ENCODE peak calls at places on chromosomes 16 and 17, in four cellular contexts. J, I, F and A are unnamed samples.

GRCh38 chr17:45828171-45829133 is 16.2 kb upstream of the SPPL2C start:
- DNase-seq in J (no peak), F (peak; percentile 44), I (no peak), A (no peak)

GRCh38 chr17:41464682-41465081 is 2.5 kb downstream of the KRT32 start:
- DNase-seq in F (peak; percentile 95), J (peak; percentile 50), I (peak; percentile 96), A (peak; percentile 74)

GRCh38 chr16:80680839-80681238 is 123.6 kb downstream of the CDYL2 start:
- DNase-seq in F (no peak), I (no peak), J (no peak), A (no peak)

GRCh38 chr17:7081341-7082062 is 1.5 kb upstream of the CLEC10A start:
- DNase-seq in J (no peak), F (no peak), I (no peak), A (no peak)

GRCh38 chr17:82978354-82978753 is 101.1 kb upstream of the METRNL start:
- DNase-seq in J (no peak), I (no peak), F (no peak), A (no peak)

GRCh38 chr17:53570731-53571130 is 252.0 kb upstream of the KIF2B start:
- DNase-seq in I (no peak), F (no peak), J (no peak), A (no peak)

GRCh38 chr17:3974980-3975379 is 10.7 kb upstream of the ATP2A3 start:
- DNase-seq in F (no peak), J (no peak), I (no peak), A (no peak)

GRCh38 chr17:39699818-39700147 is at the start of gene ERBB2:
- DNase-seq in F (peak; percentile 87), I (peak; percentile 75), J (peak; percentile 92), A (peak; percentile 100)

GRCh38 chr17:78517421-78517820 is 59.8 kb downstream of the DNAH17 start:
- DNase-seq in I (peak; percentile 57), F (no peak), J (no peak), A (no peak)

GRCh38 chr17:51004249-51004648 is 116.4 kb downstream of the SPAG9 start:
- DNase-seq in J (no peak), I (no peak), F (no peak), A (no peak)

GRCh38 chr17:56121661-56122060 is 31.6 kb upstream of the ANKFN1 start:
- DNase-seq in F (no peak), I (no peak), J (no peak), A (no peak)

GRCh38 chr17:44308320-44308818 is at the start of gene RUNDC3A:
- DNase-seq in F (peak; percentile 96), I (peak; percentile 70), J (peak; percentile 80), A (peak; percentile 95)

DNA sequence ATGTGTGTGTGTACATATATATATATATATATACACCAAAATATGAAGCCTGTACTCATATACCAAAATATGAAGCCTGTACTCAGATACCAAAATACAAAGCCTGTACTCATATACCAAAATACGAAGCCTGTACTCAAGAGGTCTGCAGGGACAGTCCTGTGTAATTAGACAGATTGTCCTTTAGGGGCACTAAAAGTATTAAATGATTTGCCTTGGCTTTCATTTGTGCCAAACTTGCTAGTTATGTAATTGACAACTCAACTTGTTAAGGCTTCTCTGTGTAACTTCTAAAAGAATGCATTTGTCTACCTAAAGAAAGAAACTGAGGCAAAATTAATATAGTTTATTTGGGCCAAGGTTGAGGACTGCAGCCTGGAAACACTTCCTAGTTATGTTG is 30.8 kb upstream of the DHX40 start:
- DNase-seq in I (no peak), F (no peak), J (peak; percentile 43), A (no peak)
- TF ChIP-seq CTCF in I (peak; percentile 11), F (peak; percentile 14), J (peak; percentile 16), A (no peak)

DNA sequence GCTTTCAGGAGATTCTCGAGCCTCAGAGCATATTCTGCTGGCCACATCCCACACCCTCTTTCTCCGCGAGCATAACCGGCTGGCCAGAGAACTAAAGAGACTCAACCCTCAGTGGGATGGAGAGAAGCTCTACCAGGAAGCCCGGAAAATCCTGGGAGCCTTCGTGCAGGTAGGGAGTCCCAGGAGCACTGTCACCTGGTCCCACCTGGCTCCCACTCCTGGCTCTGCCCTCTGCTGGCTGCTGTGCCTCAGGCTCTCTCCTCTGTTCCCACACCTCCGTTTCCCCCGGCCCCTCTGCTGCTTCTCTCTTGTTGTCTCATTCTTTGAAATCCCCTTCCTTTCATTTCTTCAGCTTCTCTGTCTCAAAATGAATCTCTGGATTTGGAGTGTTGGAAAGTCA is 16.4 kb downstream of the LPO start:
- DNase-seq in F (no peak), I (no peak), J (no peak), A (peak; percentile 25)
- TF ChIP-seq CTCF in F (no peak), I (no peak), J (peak; percentile 10), A (no peak)

GRCh38 chr17:65260626-65261025 is 123.5 kb downstream of the RGS9 start:
- DNase-seq in I (no peak), F (no peak), J (no peak), A (no peak)
- TF ChIP-seq CTCF in I (no peak), F (no peak), J (no peak), A (no peak)

GRCh38 chr17:13943859-13944258 is 125.4 kb upstream of the COX10 start:
- DNase-seq in J (no peak), F (no peak), I (no peak), A (no peak)

GRCh38 chr17:13941781-13942180 is 127.5 kb upstream of the COX10 start:
- DNase-seq in F (no peak), J (no peak), I (no peak), A (no peak)

GRCh38 chr17:13939222-13939621 is 130.1 kb upstream of the COX10 start:
- DNase-seq in I (no peak), F (no peak), J (no peak), A (no peak)

DNA sequence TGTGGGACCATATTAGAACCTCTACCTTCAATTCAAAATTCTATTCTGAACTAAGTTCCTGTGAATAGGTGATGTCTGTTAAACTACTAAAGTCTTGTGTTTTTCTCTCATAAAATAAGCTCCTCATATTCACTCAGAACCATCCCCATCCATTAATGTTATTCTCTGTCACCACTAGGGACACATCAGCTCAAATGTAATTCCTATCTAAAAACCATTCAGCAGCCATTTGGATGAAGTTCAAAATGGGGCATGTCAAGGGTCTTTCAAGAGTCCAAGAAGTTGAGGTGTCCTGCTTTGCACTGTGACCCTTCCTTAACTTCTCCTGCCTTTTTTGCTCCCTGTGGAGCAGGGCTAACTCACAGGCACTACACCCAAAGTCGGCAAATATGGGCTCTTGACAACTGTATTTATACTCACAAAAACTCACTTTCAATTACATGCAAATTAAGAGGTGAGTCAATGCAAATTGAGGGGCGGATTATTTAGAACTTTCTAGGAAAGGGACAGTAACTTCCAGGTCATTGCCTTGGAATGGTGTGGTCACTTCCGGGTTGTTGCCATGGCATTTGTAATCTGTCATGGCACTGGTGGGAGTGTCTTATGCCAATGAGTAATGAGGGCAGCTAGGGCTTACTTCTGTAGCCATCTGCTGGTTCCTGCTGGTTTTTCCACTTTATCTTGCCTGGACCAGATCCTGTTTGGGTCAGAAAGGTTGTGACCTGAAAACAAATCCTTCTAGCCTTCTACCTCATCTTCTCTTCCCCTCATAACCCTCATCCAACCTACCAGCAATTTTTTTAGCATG is 128.2 kb upstream of the COX10 start:
- DNase-seq in J (peak; percentile 78), I (peak; percentile 15), F (peak; percentile 21), A (no peak)
- TF ChIP-seq CTCF in J (no peak), I (peak; percentile 4), F (no peak), A (no peak)

DNA sequence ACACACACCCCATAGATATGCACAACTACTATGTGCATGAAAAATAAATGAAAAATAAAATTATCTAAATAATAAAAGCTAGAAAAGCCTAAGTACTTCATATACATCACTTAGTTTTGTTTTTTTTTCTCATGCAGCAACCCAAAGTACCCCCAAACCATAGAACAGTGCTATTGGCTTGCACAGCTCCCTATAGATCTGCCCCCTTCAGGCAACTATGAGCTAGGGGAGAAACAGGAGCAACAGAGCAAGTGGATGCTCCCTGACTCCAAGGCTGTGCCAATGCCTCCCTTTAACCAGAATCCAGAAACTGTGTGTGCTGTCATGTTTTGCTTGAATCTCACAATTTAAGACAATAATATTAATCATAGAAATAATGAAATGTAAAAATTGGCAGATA is 605.5 kb downstream of the TOX3 start:
- DNase-seq in J (no peak), I (no peak), F (no peak), A (no peak)
- TF ChIP-seq CTCF in J (no peak), I (no peak), F (no peak), A (no peak)

GRCh38 chr16:73051903-73052302 is 4.0 kb upstream of the ZFHX3 start:
- DNase-seq in I (peak; percentile 40), F (no peak), J (no peak), A (no peak)

GRCh38 chr16:73049051-73049910 is 1.4 kb upstream of the ZFHX3 start:
- DNase-seq in F (no peak), J (no peak), I (no peak), A (no peak)

GRCh38 chr16:73051216-73051615 is 3.3 kb upstream of the ZFHX3 start:
- DNase-seq in F (no peak), I (no peak), J (no peak), A (no peak)

GRCh38 chr16:73048292-73049050 is 543 bp upstream of the ZFHX3 start:
- DNase-seq in J (peak; percentile 69), I (peak; percentile 43), F (no peak), A (no peak)

DNA sequence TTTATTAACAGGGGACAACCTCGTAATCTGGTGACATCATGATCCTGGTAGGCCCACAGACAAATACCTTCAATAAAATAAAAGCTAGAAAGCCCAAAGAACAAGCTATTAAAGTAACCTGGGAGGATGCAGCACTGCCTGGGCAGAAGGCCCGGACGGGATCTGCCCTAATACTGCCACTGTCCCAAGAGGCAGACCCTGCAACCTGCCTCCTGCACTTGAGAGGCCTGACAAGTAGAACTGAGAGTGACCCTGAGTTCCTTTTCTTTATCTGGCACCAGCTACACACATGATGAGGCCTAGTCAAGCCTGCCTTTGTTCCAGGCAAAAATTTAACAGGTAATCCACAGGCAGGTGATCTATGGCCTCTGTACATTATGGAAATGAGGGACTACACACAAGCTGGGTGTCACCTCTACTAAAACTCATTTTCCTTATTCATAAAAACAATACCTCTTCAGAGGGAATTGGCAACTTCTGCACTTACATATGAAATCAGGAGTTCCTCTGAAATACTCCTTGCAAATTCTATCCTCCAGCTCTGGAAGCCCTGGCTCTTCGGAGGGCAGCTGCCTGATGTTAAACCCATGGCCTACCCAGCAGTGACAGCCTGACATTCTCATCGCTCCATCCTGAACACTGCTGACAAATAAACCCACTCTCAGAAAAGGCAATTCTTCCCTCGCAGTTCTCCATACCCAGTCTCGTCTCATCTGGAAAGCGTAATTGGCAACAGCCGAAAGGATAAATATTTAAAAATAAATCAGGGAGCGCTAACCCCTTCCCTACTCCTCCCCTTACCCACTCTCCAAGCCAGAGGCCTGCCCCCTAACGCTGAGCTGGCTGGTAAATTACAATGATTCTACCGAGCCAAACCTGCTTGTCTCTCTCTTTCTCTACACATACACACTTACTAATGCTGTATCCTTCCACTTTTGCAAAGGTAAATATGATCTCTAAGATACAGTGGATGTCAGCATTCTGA is 2.5 kb upstream of the ZFHX3 start:
- DNase-seq in F (no peak), I (peak; percentile 32), J (no peak), A (no peak)
- TF ChIP-seq CTCF in F (no peak), I (no peak), J (no peak), A (no peak)

GRCh38 chr16:86224126-86224525 is 286.2 kb upstream of the FOXF1 start:
- DNase-seq in F (no peak), I (no peak), J (no peak), A (no peak)
- TF ChIP-seq CTCF in F (no peak), I (peak; percentile 2), J (no peak), A (peak; percentile 11)

GRCh38 chr16:14351647-14352046 is 278.4 kb downstream of the PARN start:
- DNase-seq in I (no peak), J (no peak), F (no peak), A (no peak)
- TF ChIP-seq CTCF in I (no peak), J (no peak), F (no peak), A (no peak)

GRCh38 chr17:76107507-76107906 is 3.9 kb upstream of the EXOC7 start:
- DNase-seq in F (no peak), J (peak; percentile 42), I (no peak), A (no peak)
- TF ChIP-seq CTCF in F (peak; percentile 16), J (peak; percentile 29), I (no peak), A (no peak)